ENCODE peak calls at places on chromosomes 13 and 19, in four cellular contexts. One of them, this sample, is unnamed.

GRCh38 chr13:99991013-99991805 is 9.6 kb downstream of the ZIC2 start:
- DNase-seq in HTR-8/SVneo: no peak
- DNase-seq in KBM-7: no peak
- DNase-seq in NCI-H2081: peak
- DNase-seq in this sample: peak

GRCh38 chr13:45341799-45342584 is 1.0 kb upstream of the TPT1 start:
- DNase-seq in HTR-8/SVneo: no peak
- DNase-seq in KBM-7: no peak
- DNase-seq in NCI-H2081: no peak
- DNase-seq in this sample: peak

GRCh38 chr13:28652002-28652401 is 6.9 kb upstream of the POMP start:
- DNase-seq in HTR-8/SVneo: no peak
- DNase-seq in KBM-7: no peak
- DNase-seq in NCI-H2081: no peak
- DNase-seq in this sample: no peak

GRCh38 chr13:88925954-88926353 is 1254.8 kb downstream of the SLITRK5 start:
- DNase-seq in HTR-8/SVneo: no peak
- DNase-seq in KBM-7: no peak
- DNase-seq in NCI-H2081: no peak
- DNase-seq in this sample: no peak

GRCh38 chr19:39009001-39009400 is 23.3 kb downstream of the FBXO27 start:
- DNase-seq in HTR-8/SVneo: no peak
- DNase-seq in KBM-7: no peak
- DNase-seq in NCI-H2081: no peak
- DNase-seq in this sample: no peak

GRCh38 chr19:30334841-30335240 is 37.3 kb upstream of the ZNF536 start:
- DNase-seq in HTR-8/SVneo: no peak
- DNase-seq in KBM-7: no peak
- DNase-seq in NCI-H2081: no peak
- DNase-seq in this sample: no peak

GRCh38 chr13:103876571-103876970 is 810.4 kb upstream of the SLC10A2 start:
- DNase-seq in HTR-8/SVneo: no peak
- DNase-seq in KBM-7: no peak
- DNase-seq in NCI-H2081: no peak
- DNase-seq in this sample: no peak

GRCh38 chr19:49983645-49984229 is 22.8 kb upstream of the SIGLEC11 start:
- DNase-seq in HTR-8/SVneo: peak
- DNase-seq in KBM-7: peak
- DNase-seq in NCI-H2081: peak
- DNase-seq in this sample: peak

GRCh38 chr13:88176231-88176630 is 505.1 kb downstream of the SLITRK5 start:
- DNase-seq in HTR-8/SVneo: no peak
- DNase-seq in KBM-7: no peak
- DNase-seq in NCI-H2081: no peak
- DNase-seq in this sample: no peak

GRCh38 chr13:101552797-101553196 is 100.3 kb downstream of the ITGBL1 start:
- DNase-seq in HTR-8/SVneo: peak
- DNase-seq in KBM-7: no peak
- DNase-seq in NCI-H2081: no peak
- DNase-seq in this sample: no peak